ENCODE peak calls at places on chromosomes 2 and 18, in seven cellular contexts. B is stromal cell of bone marrow, X is colonic mucosa, U is activated gamma-delta T cell treated with Interleukin-2 at 50 U/mL for 16 hours, T is NCI-H446, E is A673, S is RPMI7951. O is an unnamed sample.

GRCh38 chr2:11013196-11013595 is 101.5 kb downstream of the KCNF1 start:
- DNase-seq in B (no peak), X (no peak), U (no peak), T (no peak), E (no peak), S (no peak), O (no peak)

GRCh38 chr2:37011126-37011525 is 44.8 kb upstream of the STRN start:
- DNase-seq in B (no peak), X (no peak), U (no peak), T (no peak), E (no peak), S (no peak), O (no peak)

GRCh38 chr18:13982136-13982535 is 66.8 kb upstream of the MC2R start:
- DNase-seq in B (no peak), X (no peak), U (no peak), T (no peak), E (peak; percentile 5), S (no peak), O (no peak)

GRCh38 chr18:54223568-54224241 is 764 bp downstream of the MBD2 start:
- DNase-seq in B (peak; percentile 90), X (peak; percentile 87), U (peak; percentile 19), T (peak; percentile 39), E (peak; percentile 83), S (peak; percentile 87), O (peak; percentile 92)

GRCh38 chr18:5103286-5103685 is 93.8 kb downstream of the AKAIN1 start:
- DNase-seq in B (no peak), X (no peak), U (no peak), T (no peak), E (no peak), S (no peak), O (no peak)

GRCh38 chr18:59715445-59715844 is 18.2 kb upstream of the CCBE1 start:
- DNase-seq in B (no peak), X (no peak), U (no peak), T (no peak), E (no peak), S (no peak), O (no peak)

GRCh38 chr2:170856066-170856465 is 39.4 kb downstream of the GAD1 start:
- DNase-seq in B (no peak), X (no peak), U (no peak), T (no peak), E (no peak), S (no peak), O (no peak)

GRCh38 chr2:74792282-74792681 is 41.6 kb upstream of the HK2 start:
- DNase-seq in B (no peak), X (no peak), U (no peak), T (no peak), E (peak; percentile 18), S (no peak), O (no peak)

GRCh38 chr2:151627368-151627767 is 106.9 kb downstream of the NEB start:
- DNase-seq in B (no peak), X (no peak), U (no peak), T (no peak), E (no peak), S (no peak), O (no peak)

GRCh38 chr2:3256157-3256556 is 121.5 kb downstream of the EIPR1 start:
- DNase-seq in B (no peak), X (no peak), U (no peak), T (no peak), E (no peak), S (no peak), O (no peak)

GRCh38 chr2:239275871-239276812 is 124.7 kb downstream of the HDAC4 start:
- DNase-seq in B (peak; percentile 48), X (peak; percentile 56), U (no peak), T (peak; percentile 64), E (no peak), S (peak; percentile 99), O (no peak)

GRCh38 chr2:172098650-172099471 is 3.8 kb downstream of the DLX2 start:
- DNase-seq in B (no peak), X (no peak), U (no peak), T (no peak), E (peak; percentile 85), S (peak; percentile 93), O (no peak)

GRCh38 chr2:55732854-55733253 is 39.2 kb upstream of the PNPT1 start:
- DNase-seq in B (peak; percentile 9), X (no peak), U (no peak), T (no peak), E (no peak), S (no peak), O (no peak)

GRCh38 chr2:157784169-157784822 is 91.8 kb downstream of the ACVR1 start:
- DNase-seq in B (peak; percentile 57), X (peak; percentile 80), U (no peak), T (no peak), E (peak; percentile 68), S (peak; percentile 55), O (peak; percentile 73)

GRCh38 chr2:239809391-239809790 is 215.8 kb downstream of the NDUFA10 start:
- DNase-seq in B (no peak), X (no peak), U (no peak), T (no peak), E (no peak), S (no peak), O (no peak)

GRCh38 chr2:25744055-25744454 is 70.7 kb upstream of the DTNB start:
- DNase-seq in B (no peak), X (no peak), U (no peak), T (no peak), E (no peak), S (no peak), O (no peak)

GRCh38 chr2:19176977-19177376 is 181.4 kb downstream of the OSR1 start:
- DNase-seq in B (peak; percentile 59), X (no peak), U (no peak), T (no peak), E (no peak), S (peak; percentile 56), O (no peak)

GRCh38 chr2:119826370-119826961 is 66.7 kb downstream of the PTPN4 start:
- DNase-seq in B (no peak), X (no peak), U (peak; percentile 37), T (no peak), E (peak; percentile 84), S (peak; percentile 64), O (no peak)

GRCh38 chr2:64295326-64296149 is 151.3 kb upstream of the PELI1 start:
- DNase-seq in B (no peak), X (no peak), U (no peak), T (no peak), E (no peak), S (no peak), O (no peak)

GRCh38 chr2:88626171-88627054 is 851 bp downstream of the EIF2AK3 start:
- DNase-seq in B (no peak), X (peak; percentile 42), U (peak; percentile 62), T (no peak), E (peak; percentile 8), S (peak; percentile 15), O (no peak)

GRCh38 chr2:205024822-205025518 is 479.7 kb downstream of the PARD3B start:
- DNase-seq in B (peak; percentile 95), X (peak; percentile 22), U (no peak), T (peak; percentile 11), E (peak; percentile 42), S (peak; percentile 96), O (peak; percentile 87)

O was measured in astrocyte of the cerebellum.